ENCODE peak calls at places on chromosome 13, in six cellular contexts. N, L, B, Z, U and J are unnamed samples.

GRCh38 chr13:62294210-62294609 is 878.6 kb upstream of the PCDH20 start:
- DNase-seq in N (no peak), L (no peak), B (no peak), Z (no peak), U (no peak), J (no peak)

GRCh38 chr13:100796463-100796862 is 121.9 kb upstream of the TMTC4 start:
- DNase-seq in N (no peak), L (no peak), B (no peak), Z (no peak), U (no peak), J (no peak)

GRCh38 chr13:99237981-99238662 is 20.1 kb downstream of the GPR18 start:
- DNase-seq in N (no peak), L (no peak), B (no peak), Z (no peak), U (no peak), J (no peak)

GRCh38 chr13:86870388-86870966 is 800.7 kb upstream of the SLITRK5 start:
- DNase-seq in N (no peak), L (no peak), B (peak), Z (peak), U (no peak), J (no peak)

GRCh38 chr13:27372896-27373295 is 51.5 kb upstream of the GTF3A start:
- DNase-seq in N (no peak), L (no peak), B (no peak), Z (peak), U (no peak), J (no peak)

GRCh38 chr13:98974053-98974452 is 3.8 kb downstream of the DOCK9 start:
- DNase-seq in N (no peak), L (no peak), B (no peak), Z (no peak), U (no peak), J (no peak)

GRCh38 chr13:47146136-47146535 is 249.3 kb upstream of the HTR2A start:
- DNase-seq in N (no peak), L (no peak), B (no peak), Z (no peak), U (no peak), J (no peak)

GRCh38 chr13:64912141-64912540 is 2318.0 kb downstream of the PCDH9 start:
- DNase-seq in N (no peak), L (no peak), B (no peak), Z (no peak), U (no peak), J (no peak)

GRCh38 chr13:34019870-34020269 is 201.9 kb downstream of the RFC3 start:
- DNase-seq in N (no peak), L (no peak), B (no peak), Z (peak), U (no peak), J (no peak)
- TF ChIP-seq GABPA in N (no peak), L (no peak), B (no peak), Z (no peak), U (no peak), J (no peak)

DNA sequence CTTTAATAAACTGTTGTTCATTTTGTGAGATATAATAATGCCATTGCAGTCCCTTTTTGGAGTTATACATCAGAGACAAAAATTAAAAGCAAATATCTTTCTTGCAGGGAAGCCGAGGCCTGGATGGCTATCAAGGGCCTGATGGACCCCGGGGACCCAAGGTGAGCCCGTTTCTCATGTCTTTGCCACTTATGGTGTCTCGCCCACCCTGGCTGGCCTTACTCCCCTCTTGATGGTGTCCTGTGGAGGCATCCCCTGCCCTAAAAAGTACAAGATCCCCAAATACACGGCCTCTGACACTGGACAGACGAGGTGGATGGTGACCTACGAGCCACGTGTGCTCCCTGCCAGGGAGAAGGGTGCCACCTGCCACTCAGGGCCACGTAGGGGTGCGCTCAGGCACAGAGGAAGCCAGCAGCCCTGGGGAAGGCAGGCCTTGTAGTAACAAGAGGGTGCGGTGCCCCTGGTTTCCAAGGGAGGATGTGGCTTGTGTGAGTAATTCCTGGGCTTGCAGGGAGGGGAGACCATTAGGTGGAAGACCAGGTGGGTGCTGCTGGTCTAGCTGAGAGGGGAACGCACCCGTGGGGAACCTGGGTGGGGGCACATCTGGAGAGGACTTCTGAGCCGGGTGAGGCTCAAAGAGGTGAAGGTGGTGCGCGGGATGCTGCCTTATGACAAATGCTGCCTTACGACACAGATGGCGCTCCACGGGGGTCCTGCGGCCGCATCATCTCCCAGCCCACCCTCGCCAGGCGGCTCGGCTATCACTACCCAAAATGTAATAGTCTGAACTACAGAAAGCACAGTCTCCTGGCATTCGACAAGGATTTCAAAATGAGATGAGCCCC is 115.6 kb downstream of the RAB20 start:
- DNase-seq in N (no peak), L (no peak), B (no peak), Z (no peak), U (no peak), J (no peak)
- TF ChIP-seq GABPA in N (no peak), L (no peak), B (no peak), Z (no peak), U (no peak), J (no peak)

DNA sequence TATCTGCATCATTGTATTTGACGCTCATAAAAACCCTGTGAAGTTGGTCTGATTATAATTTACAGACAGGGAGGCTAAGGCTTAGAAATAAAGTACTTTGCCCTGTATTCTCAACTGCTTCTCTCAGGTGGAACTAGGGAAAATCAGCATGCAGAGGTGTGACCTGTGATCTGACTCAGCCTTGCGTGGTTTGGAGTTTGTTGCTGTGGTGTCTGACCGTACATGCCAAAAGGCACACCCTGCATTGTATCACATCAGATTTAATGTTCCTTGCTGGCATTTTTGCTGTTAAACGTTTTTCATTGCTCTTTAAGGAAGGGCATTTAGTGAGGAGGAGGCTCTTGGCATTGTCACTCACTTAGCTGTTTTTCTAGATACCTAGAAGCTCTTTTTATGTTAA is 58.8 kb upstream of the C1QTNF9B start:
- DNase-seq in N (no peak), L (no peak), B (no peak), Z (no peak), U (no peak), J (no peak)
- TF ChIP-seq GABPA in N (no peak), L (no peak), B (no peak), Z (no peak), U (no peak), J (no peak)

DNA sequence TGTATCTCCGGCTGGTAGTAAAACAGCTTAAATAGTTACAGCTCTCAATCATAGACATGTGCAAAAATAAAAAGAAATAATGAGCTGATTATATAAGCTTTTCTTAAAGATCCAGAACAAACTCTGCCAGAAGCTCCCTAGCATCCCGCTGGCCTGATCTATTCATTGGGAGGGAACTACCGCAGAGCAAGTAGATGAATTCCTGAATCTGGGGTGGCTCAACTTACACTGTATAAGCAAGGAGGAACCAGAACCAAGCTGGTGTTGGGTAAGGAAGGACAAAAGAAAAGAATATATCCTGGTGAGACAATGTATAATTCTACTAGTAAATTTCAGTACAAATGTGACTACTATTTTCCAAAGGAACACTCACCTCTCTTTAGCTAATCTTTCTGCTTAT is 1122.2 kb downstream of the OLFM4 start:
- DNase-seq in N (no peak), L (no peak), B (no peak), Z (no peak), U (no peak), J (no peak)
- TF ChIP-seq GABPA in N (no peak), L (no peak), B (no peak), Z (no peak), U (no peak), J (no peak)

DNA sequence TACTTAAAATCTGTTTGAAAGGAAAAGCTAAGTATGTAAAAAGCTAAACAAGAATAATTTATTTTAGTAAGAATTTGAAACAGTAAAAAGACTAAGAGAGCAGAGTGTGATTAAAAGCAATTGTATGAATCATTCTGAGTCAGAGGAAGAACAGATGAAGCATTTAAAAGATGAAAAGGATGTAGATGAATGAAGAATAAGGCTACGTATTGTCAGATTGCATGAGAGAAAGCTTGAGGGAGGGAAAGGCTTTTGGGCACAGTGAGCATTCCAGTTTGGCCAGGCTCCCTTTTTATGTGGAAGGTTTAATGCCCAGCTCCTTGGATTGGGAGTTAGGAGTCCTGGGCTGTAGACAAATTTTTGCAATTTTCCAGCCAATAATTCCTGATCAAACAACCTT is 117.7 kb downstream of the FREM2 start:
- DNase-seq in N (no peak), L (no peak), B (no peak), Z (no peak), U (no peak), J (no peak)
- TF ChIP-seq GABPA in N (no peak), L (no peak), B (no peak), Z (no peak), U (no peak), J (no peak)

DNA sequence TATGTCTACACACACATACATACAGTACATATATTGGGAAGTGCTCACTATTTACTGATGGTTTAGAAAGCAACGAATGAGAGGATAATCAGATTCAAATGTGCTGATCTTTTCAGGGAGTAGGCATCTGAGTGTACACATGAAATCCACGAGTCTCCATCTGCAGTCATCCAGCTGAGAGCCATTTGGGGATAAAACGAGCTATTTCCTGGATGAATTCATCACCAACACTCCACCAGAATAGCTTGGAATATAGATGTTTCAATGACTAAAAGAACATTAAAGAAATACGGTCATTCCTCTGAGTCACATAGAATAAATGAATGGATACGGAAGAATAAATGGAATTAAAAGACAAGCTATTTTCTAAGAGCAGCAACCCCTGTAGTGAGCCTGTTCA is 721.6 kb upstream of the ARGLU1 start:
- DNase-seq in N (no peak), L (no peak), B (no peak), Z (no peak), U (no peak), J (no peak)
- TF ChIP-seq GABPA in N (no peak), L (no peak), B (no peak), Z (no peak), U (no peak), J (no peak)

GRCh38 chr13:33109319-33109718 is 93.1 kb downstream of the KL start:
- DNase-seq in N (no peak), L (no peak), B (no peak), Z (no peak), U (no peak), J (no peak)

GRCh38 chr13:33111414-33112110 is 95.3 kb downstream of the KL start:
- DNase-seq in N (no peak), L (no peak), B (no peak), Z (peak), U (no peak), J (no peak)

GRCh38 chr13:33110386-33110712 is 94.1 kb downstream of the KL start:
- DNase-seq in N (no peak), L (no peak), B (no peak), Z (no peak), U (no peak), J (no peak)

GRCh38 chr13:33109801-33110200 is 93.6 kb downstream of the KL start:
- DNase-seq in N (no peak), L (no peak), B (no peak), Z (no peak), U (no peak), J (peak)

DNA sequence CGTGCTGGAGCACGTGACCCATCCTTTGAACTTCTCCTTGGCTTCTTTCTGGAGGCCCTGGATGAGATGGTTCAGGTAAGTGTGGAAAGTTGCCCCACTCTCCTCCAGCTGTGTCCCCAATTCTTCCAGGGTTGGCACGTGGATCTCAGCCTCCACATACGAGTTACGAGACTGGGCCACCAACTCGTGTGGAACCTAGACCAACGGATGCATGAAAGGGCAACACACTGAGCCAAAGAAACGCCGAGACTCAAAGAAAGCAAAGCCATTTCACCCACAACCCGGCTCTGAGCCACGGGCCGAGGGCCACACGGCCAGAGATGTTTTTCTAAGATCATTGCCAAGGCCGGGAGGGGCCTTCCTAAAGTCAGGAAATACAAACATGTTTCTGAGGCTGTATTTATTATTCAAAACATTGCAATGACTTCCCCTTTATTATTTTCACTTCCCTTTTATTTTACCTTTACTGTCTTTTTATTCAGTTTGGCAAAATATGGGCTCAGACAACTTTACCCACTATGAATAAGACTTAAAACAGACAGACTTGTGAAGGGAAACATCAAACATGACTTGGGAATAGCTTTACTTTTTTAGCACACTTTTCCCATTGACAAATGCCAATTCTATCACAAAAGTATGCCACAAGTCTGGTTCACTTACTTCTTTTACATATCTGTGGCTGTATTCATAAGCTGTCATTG is 94.6 kb downstream of the KL start:
- DNase-seq in N (no peak), L (no peak), B (no peak), Z (no peak), U (no peak), J (no peak)
- TF ChIP-seq GABPA in N (no peak), L (no peak), B (no peak), Z (no peak), U (no peak), J (no peak)

GRCh38 chr13:22964245-22964966 is 216.4 kb upstream of the SGCG start:
- DNase-seq in N (no peak), L (no peak), B (no peak), Z (no peak), U (no peak), J (no peak)
- TF ChIP-seq GABPA in N (no peak), L (no peak), B (no peak), Z (no peak), U (no peak), J (no peak)

GRCh38 chr13:29065142-29065541 is 245.0 kb downstream of the MTUS2 start:
- DNase-seq in N (no peak), L (no peak), B (no peak), Z (no peak), U (peak), J (no peak)

GRCh38 chr13:29067306-29067945 is 247.3 kb downstream of the MTUS2 start:
- DNase-seq in N (no peak), L (no peak), B (no peak), Z (no peak), U (no peak), J (no peak)
- TF ChIP-seq GABPA in N (no peak), L (no peak), B (no peak), Z (no peak), U (no peak), J (no peak)